ENCODE peak calls at places on chromosomes 13 and 19, in five cellular contexts. One of them, this sample, is unnamed.

GRCh38 chr13:72504026-72504925 is 223.2 kb downstream of the MZT1 start:
- DNase-seq in stimulated activated CD4-positive, alpha-beta T cell treated with anti-CD3 and anti-CD28 coated beads, Interleukin-15, amount 100 ng/mL, for 48 hours: no peak
- DNase-seq in skeletal muscle cell: no peak
- DNase-seq in frontal cortex: no peak
- DNase-seq in NCI-H2029 treated with DMSO at 0.1 percent for 48 hours: no peak
- DNase-seq in this sample: no peak

GRCh38 chr13:114077938-114078335 is 54.5 kb downstream of the RASA3 start:
- DNase-seq in skeletal muscle cell: peak
- DNase-seq in stimulated activated CD4-positive, alpha-beta T cell treated with anti-CD3 and anti-CD28 coated beads, Interleukin-15, amount 100 ng/mL, for 48 hours: no peak
- DNase-seq in frontal cortex: peak
- DNase-seq in NCI-H2029 treated with DMSO at 0.1 percent for 48 hours: no peak
- DNase-seq in this sample: no peak

GRCh38 chr19:50779504-50780457 is 9.5 kb downstream of the GPR32 start:
- DNase-seq in skeletal muscle cell: no peak
- DNase-seq in stimulated activated CD4-positive, alpha-beta T cell treated with anti-CD3 and anti-CD28 coated beads, Interleukin-15, amount 100 ng/mL, for 48 hours: no peak
- DNase-seq in NCI-H2029 treated with DMSO at 0.1 percent for 48 hours: no peak
- DNase-seq in frontal cortex: no peak
- DNase-seq in this sample: no peak

GRCh38 chr13:33123066-33123940 is 107.1 kb downstream of the KL start:
- DNase-seq in NCI-H2029 treated with DMSO at 0.1 percent for 48 hours: peak
- DNase-seq in stimulated activated CD4-positive, alpha-beta T cell treated with anti-CD3 and anti-CD28 coated beads, Interleukin-15, amount 100 ng/mL, for 48 hours: no peak
- DNase-seq in frontal cortex: no peak
- DNase-seq in skeletal muscle cell: no peak
- DNase-seq in this sample: no peak

GRCh38 chr19:6536138-6536671 is 5.4 kb downstream of the TNFSF9 start:
- DNase-seq in skeletal muscle cell: no peak
- DNase-seq in stimulated activated CD4-positive, alpha-beta T cell treated with anti-CD3 and anti-CD28 coated beads, Interleukin-15, amount 100 ng/mL, for 48 hours: peak
- DNase-seq in NCI-H2029 treated with DMSO at 0.1 percent for 48 hours: peak
- DNase-seq in frontal cortex: peak
- DNase-seq in this sample: peak

GRCh38 chr13:33787051-33787591 is 30.8 kb upstream of the RFC3 start:
- DNase-seq in frontal cortex: no peak
- DNase-seq in stimulated activated CD4-positive, alpha-beta T cell treated with anti-CD3 and anti-CD28 coated beads, Interleukin-15, amount 100 ng/mL, for 48 hours: no peak
- DNase-seq in skeletal muscle cell: no peak
- DNase-seq in NCI-H2029 treated with DMSO at 0.1 percent for 48 hours: no peak
- DNase-seq in this sample: no peak

GRCh38 chr13:95007322-95007721 is 293.9 kb downstream of the ABCC4 start:
- DNase-seq in NCI-H2029 treated with DMSO at 0.1 percent for 48 hours: no peak
- DNase-seq in skeletal muscle cell: no peak
- DNase-seq in stimulated activated CD4-positive, alpha-beta T cell treated with anti-CD3 and anti-CD28 coated beads, Interleukin-15, amount 100 ng/mL, for 48 hours: no peak
- DNase-seq in frontal cortex: no peak
- DNase-seq in this sample: no peak

GRCh38 chr19:45592366-45592765 is 7.8 kb upstream of the OPA3 start:
- DNase-seq in skeletal muscle cell: no peak
- DNase-seq in NCI-H2029 treated with DMSO at 0.1 percent for 48 hours: no peak
- DNase-seq in stimulated activated CD4-positive, alpha-beta T cell treated with anti-CD3 and anti-CD28 coated beads, Interleukin-15, amount 100 ng/mL, for 48 hours: no peak
- DNase-seq in frontal cortex: no peak
- DNase-seq in this sample: no peak

GRCh38 chr13:27593267-27593666 is 27.1 kb downstream of the LNX2 start:
- DNase-seq in frontal cortex: no peak
- DNase-seq in skeletal muscle cell: no peak
- DNase-seq in stimulated activated CD4-positive, alpha-beta T cell treated with anti-CD3 and anti-CD28 coated beads, Interleukin-15, amount 100 ng/mL, for 48 hours: no peak
- DNase-seq in NCI-H2029 treated with DMSO at 0.1 percent for 48 hours: no peak
- DNase-seq in this sample: no peak

GRCh38 chr19:17797397-17798201 is 2.7 kb downstream of the B3GNT3 start:
- DNase-seq in skeletal muscle cell: no peak
- DNase-seq in NCI-H2029 treated with DMSO at 0.1 percent for 48 hours: no peak
- DNase-seq in stimulated activated CD4-positive, alpha-beta T cell treated with anti-CD3 and anti-CD28 coated beads, Interleukin-15, amount 100 ng/mL, for 48 hours: peak
- DNase-seq in frontal cortex: no peak
- DNase-seq in this sample: no peak